ENCODE peak calls at places on chromosomes 3 and 15, in nine cellular contexts. Q is left lung, F is heart left ventricle, U is PC-9, M is PC-3, W is gastrocnemius medialis, Y is right lobe of liver, R is A549, I is adrenal gland. Z is an unnamed sample. For H3K9me3 and H3K4me1, the result is how much of the 10 kb centered on the place peaks cover.

GRCh38 chr3:37198996-37199395 is 24.6 kb upstream of the LRRFIP2 start:
- DNase-seq in I (no peak), F (no peak), U (no peak), R (no peak), Y (no peak), Q (no peak), W (no peak), M (peak), Z (no peak)

GRCh38 chr3:113274959-113275556 is 63.7 kb downstream of the BOC start:
- DNase-seq in M (no peak), W (no peak), F (no peak), Y (no peak), U (no peak), Q (no peak), I (no peak), R (no peak), Z (no peak)

GRCh38 chr15:67037694-67038093 is 27.7 kb upstream of the SMAD3 start:
- DNase-seq in M (no peak), R (no peak), I (no peak), U (no peak), F (no peak), W (no peak), Y (no peak), Q (no peak), Z (no peak)

GRCh38 chr3:101379695-101380376 is 59.5 kb upstream of the IMPG2 start:
- DNase-seq in Y (no peak), I (no peak), U (no peak), Q (no peak), W (no peak), M (no peak), F (no peak), R (no peak), Z (no peak)

GRCh38 chr3:99114565-99115291 is 213.2 kb upstream of the DCBLD2 start:
- DNase-seq in R (peak), W (no peak), I (no peak), M (peak), Y (no peak), Q (no peak), U (no peak), F (no peak), Z (no peak)

GRCh38 chr15:74322558-74323180 is 44.8 kb downstream of the CYP11A1 start:
- DNase-seq in F (peak), U (peak), W (peak), I (peak), Q (peak), Y (peak), R (peak), M (peak), Z (no peak)

GRCh38 chr15:80739919-80740318 is 39.3 kb upstream of the CEMIP start:
- DNase-seq in Q (no peak), Y (no peak), R (no peak), M (no peak), U (peak), I (no peak), W (no peak), F (no peak), Z (no peak)

GRCh38 chr3:161914703-161915102 is 418.1 kb downstream of the OTOL1 start:
- DNase-seq in M (peak), W (no peak), Y (no peak), R (peak), Q (no peak), U (no peak), F (peak), I (peak), Z (no peak)

GRCh38 chr3:48680811-48681540 is 4.7 kb downstream of the NCKIPSD start:
- DNase-seq in Q (no peak), I (no peak), Y (no peak), F (no peak), M (no peak), W (no peak), R (no peak), U (no peak), Z (no peak)

GRCh38 chr3:55012091-55012490 is 84.2 kb upstream of the LRTM1 start:
- DNase-seq in M (no peak), Y (no peak), W (no peak), Q (no peak), R (no peak), F (no peak), I (no peak), U (no peak), Z (no peak)

GRCh38 chr3:129028866-129029265 is 27.8 kb downstream of the EFCC1 start:
- DNase-seq in I (no peak), U (no peak), Y (no peak), W (no peak), M (no peak), F (no peak), R (no peak), Q (no peak), Z (no peak)

GRCh38 chr3:81758275-81758674 is 3.2 kb downstream of the GBE1 start:
- DNase-seq in R (no peak), F (no peak), I (no peak), W (no peak), U (no peak), M (peak), Y (no peak), Q (no peak), Z (no peak)

GRCh38 chr15:40925495-40925862 is 3.7 kb upstream of the DLL4 start:
- DNase-seq in W (no peak), Q (no peak), Y (no peak), I (no peak), M (no peak), U (no peak), R (no peak), F (no peak), Z (no peak)

GRCh38 chr3:128698211-128699011 is 27.6 kb upstream of the RAB7A start:
- DNase-seq in I (peak), Y (peak), M (peak), R (peak), U (peak), W (no peak), Q (peak), F (peak), Z (no peak)

GRCh38 chr3:15796771-15797599 is 794 bp downstream of the ANKRD28 start:
- DNase-seq in F (no peak), Q (no peak), Y (no peak), I (peak), U (peak), M (peak), W (no peak), R (peak), Z (no peak)

GRCh38 chr15:29451201-29451781 is 181.7 kb upstream of the NSMCE3 start:
- DNase-seq in F (no peak), W (no peak), U (no peak), Y (no peak), I (peak), M (peak), Q (no peak), R (peak), Z (no peak)

GRCh38 chr3:114308830-114309229 is 15.0 kb downstream of the TIGIT start:
- DNase-seq in M (no peak), W (no peak), R (no peak), F (no peak), Q (no peak), Y (no peak), U (no peak), I (no peak), Z (no peak)

GRCh38 chr15:35630570-35630969 is 84.6 kb upstream of the DPH6 start:
- DNase-seq in R (no peak), F (peak), W (peak), Q (no peak), I (no peak), Y (peak), U (peak), M (no peak), Z (no peak)

GRCh38 chr15:63042879-63043340 is 363 bp downstream of the TPM1 start:
- DNase-seq in F (no peak), R (no peak), M (no peak), U (no peak), Q (no peak), I (no peak), Y (no peak), W (no peak), Z (no peak)

GRCh38 chr3:64264491-64265109 is 39.3 kb upstream of the PRICKLE2 start:
- DNase-seq in W (no peak), Y (no peak), R (peak), Q (no peak), U (no peak), M (peak), F (no peak), I (no peak), Z (no peak)

GRCh38 chr15:31270767-31271166 is 55.9 kb upstream of the KLF13 start:
- DNase-seq in Y (no peak), Q (peak), M (no peak), W (no peak), F (peak), R (no peak), I (peak), U (no peak), Z (peak)

GRCh38 chr3:107690522-107691138 is 167.9 kb downstream of the BBX start:
- DNase-seq in R (peak), Q (no peak), F (no peak), M (peak), U (peak), W (no peak), I (no peak), Y (no peak), Z (no peak)

GRCh38 chr3:48420561-48420960 is 9.3 kb downstream of the PLXNB1 start:
- DNase-seq in Q (no peak), R (no peak), M (no peak), F (no peak), I (no peak), Y (no peak), U (no peak), W (no peak), Z (no peak)

GRCh38 chr3:175456496-175456895 is 597.4 kb downstream of the NAALADL2 start:
- DNase-seq in R (no peak), I (no peak), U (no peak), F (no peak), Q (no peak), Y (no peak), W (no peak), M (peak), Z (no peak)

GRCh38 chr15:65818927-65819562 is 27.0 kb upstream of the DENND4A start:
- DNase-seq in M (no peak), I (no peak), W (no peak), F (no peak), Q (no peak), Y (no peak), R (no peak), U (no peak), Z (no peak)

GRCh38 chr3:192935441-192935840 is 17.8 kb upstream of the MB21D2 start:
- DNase-seq in Y (no peak), R (no peak), I (no peak), Q (no peak), M (no peak), W (no peak), F (no peak), U (no peak), Z (no peak)

GRCh38 chr15:31439328-31439727 is 112.7 kb downstream of the KLF13 start:
- DNase-seq in Y (no peak), M (peak), U (no peak), F (no peak), Q (no peak), R (peak), W (no peak), I (no peak), Z (no peak)

GRCh38 chr3:168049366-168049974 is 46.3 kb downstream of the GOLIM4 start:
- DNase-seq in Q (no peak), M (no peak), Y (no peak), F (no peak), W (no peak), U (no peak), I (no peak), R (no peak), Z (no peak)

GRCh38 chr3:37751967-37752660 is 109.6 kb upstream of the CTDSPL start:
- DNase-seq in R (no peak), M (peak), W (no peak), Y (no peak), U (no peak), Q (no peak), I (no peak), F (no peak), Z (no peak)

GRCh38 chr3:113221703-113222257 is 10.4 kb downstream of the BOC start:
- DNase-seq in R (no peak), W (no peak), Y (no peak), Q (no peak), M (no peak), I (no peak), U (no peak), F (no peak), Z (peak)

GRCh38 chr3:37973250-37974054 is 17.1 kb upstream of the VILL start:
- DNase-seq in F (no peak), W (no peak), Y (no peak), Q (no peak), R (peak), I (no peak), U (no peak), M (no peak), Z (no peak)

GRCh38 chr3:44948239-44948638 is 27.7 kb downstream of the ZDHHC3 start:
- DNase-seq in F (no peak), M (no peak), I (no peak), U (no peak), Y (no peak), W (no peak), Q (no peak), R (no peak), Z (no peak)

GRCh38 chr3:81485444-81485865 is 276.0 kb downstream of the GBE1 start:
- DNase-seq in I (peak), W (no peak), M (peak), Q (no peak), Y (no peak), F (no peak), R (no peak), U (no peak), Z (no peak)

GRCh38 chr3:185236969-185237368 is 16.9 kb downstream of the EHHADH start:
- DNase-seq in U (no peak), F (no peak), Q (no peak), Y (no peak), M (no peak), I (no peak), R (no peak), W (no peak), Z (no peak)

GRCh38 chr3:185233328-185233727 is 20.5 kb downstream of the EHHADH start:
- DNase-seq in M (no peak), F (no peak), W (no peak), U (no peak), Q (no peak), R (no peak), Y (no peak), I (no peak), Z (no peak)
- H3K9me3 ChIP-seq in M (under half), F (under half), W (under half), U (under half), Q (under half), R (under half), Y (under half), I (under half), Z (under half)

GRCh38 chr3:71532639-71533395 is 50.7 kb downstream of the FOXP1 start:
- DNase-seq in I (no peak), U (peak), M (peak), Y (no peak), W (no peak), Q (no peak), F (peak), R (peak), Z (no peak)

GRCh38 chr3:71525376-71525775 is 58.2 kb downstream of the FOXP1 start:
- DNase-seq in Q (no peak), W (no peak), M (no peak), U (no peak), F (no peak), I (no peak), R (no peak), Y (no peak), Z (no peak)

GRCh38 chr3:71524688-71525087 is 58.8 kb downstream of the FOXP1 start:
- DNase-seq in W (no peak), Y (no peak), R (no peak), F (no peak), M (no peak), Q (no peak), I (no peak), U (no peak), Z (no peak)

GRCh38 chr3:71530903-71531535 is 52.5 kb downstream of the FOXP1 start:
- DNase-seq in Y (no peak), Q (no peak), U (no peak), W (no peak), F (no peak), R (no peak), I (no peak), M (no peak), Z (no peak)

GRCh38 chr3:71528816-71529215 is 54.7 kb downstream of the FOXP1 start:
- DNase-seq in M (no peak), F (no peak), W (no peak), Y (no peak), I (no peak), Q (no peak), R (no peak), U (no peak), Z (no peak)
- H3K4me1 ChIP-seq in M (under half), F (under half), W (under half), Y (under half), I (under half), Q (under half), R (under half), U (under half), Z (under half)

DNA sequence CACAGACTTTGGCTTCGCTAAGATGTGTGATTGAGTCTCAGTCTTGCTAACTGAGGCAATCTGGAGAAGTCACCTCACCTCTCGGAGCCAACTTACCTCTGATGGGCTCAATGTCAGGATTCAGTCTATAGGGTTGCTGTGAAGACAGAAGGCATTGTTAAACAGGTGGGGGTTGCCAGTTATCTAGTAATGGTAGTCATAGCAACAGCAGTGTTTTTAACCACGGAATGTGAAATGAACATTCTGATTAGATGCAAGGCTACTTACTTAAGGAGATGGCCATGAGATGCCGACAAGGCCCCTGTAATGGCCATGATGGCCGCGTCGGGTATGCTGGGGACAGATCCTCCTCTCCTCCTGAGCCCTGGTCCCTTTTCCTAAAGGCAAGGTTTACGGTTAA is 243.1 kb downstream of the GABRG3 start:
- DNase-seq in I (no peak), R (no peak), F (no peak), Q (no peak), W (no peak), Y (no peak), U (no peak), M (no peak), Z (no peak)
- H3K9me3 ChIP-seq in I (under half), R (under half), F (under half), Q (under half), W (under half), Y (under half), U (under half), M (under half), Z (under half)

DNA sequence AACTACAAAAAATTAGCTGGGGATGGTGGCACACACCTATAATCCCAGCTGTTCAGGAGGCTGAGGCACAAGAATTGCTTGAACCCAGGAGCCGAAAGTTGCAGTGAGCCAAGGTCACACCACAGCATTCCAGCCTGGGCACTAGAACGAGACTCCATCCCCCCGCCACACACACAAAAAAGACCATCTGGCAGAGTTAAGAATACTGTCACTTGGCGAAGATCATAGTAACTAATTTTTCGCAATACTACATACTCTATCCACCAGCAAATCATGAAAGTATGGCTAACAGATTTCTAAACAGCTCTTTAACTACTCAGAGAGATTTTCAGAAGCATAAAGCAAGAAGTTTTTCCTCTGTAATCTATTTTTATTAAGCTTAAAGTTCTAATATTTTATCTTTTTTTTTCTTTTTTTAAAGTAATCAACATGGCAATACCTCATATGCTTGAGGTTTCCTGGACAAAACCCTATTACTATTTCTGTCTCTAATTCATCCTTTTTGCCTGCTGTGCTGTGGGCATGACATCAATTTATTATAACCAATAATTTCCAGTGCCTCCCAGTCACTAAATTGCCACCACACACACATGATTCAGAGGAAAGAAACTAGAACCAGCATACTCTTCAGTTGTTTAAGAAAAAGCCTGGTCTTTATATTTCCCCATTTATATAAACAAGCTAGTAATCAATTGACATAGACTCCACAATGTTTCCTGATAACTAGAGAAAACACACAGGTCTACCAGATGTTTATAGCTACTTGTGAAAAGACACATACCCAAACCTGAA is 46.9 kb downstream of the CHSY1 start:
- DNase-seq in I (no peak), U (no peak), M (no peak), F (no peak), R (no peak), Y (no peak), Q (no peak), W (no peak), Z (no peak)
- H3K4me1 ChIP-seq in I (under half), U (under half), M (under half), F (half or more), R (under half), Y (under half), Q (under half), W (under half), Z (half or more)

DNA sequence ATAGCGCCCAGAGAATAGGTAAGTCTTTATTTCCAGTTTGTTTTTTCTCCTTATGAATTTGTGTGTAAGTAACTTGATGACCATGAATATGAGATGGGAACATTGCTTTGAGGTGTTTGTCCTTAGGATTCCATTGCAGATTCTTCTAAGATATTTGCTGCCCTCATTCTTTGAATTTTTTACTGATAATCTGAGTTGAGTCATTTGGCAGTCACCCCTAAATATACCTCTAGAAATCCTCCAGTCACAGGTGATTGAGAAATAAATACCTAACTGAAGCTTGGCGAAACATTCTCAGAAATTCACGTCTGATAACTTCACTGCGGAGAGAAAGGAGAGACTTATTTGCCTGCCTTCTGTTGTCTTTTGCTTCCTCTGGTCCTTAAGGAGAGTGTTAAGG is 345.5 kb downstream of the SQOR start:
- DNase-seq in Q (no peak), Y (no peak), R (no peak), F (no peak), M (peak), W (no peak), U (peak), I (no peak), Z (no peak)
- H3K9me3 ChIP-seq in Q (under half), Y (under half), R (under half), F (under half), M (under half), W (under half), U (under half), I (under half), Z (under half)

Z was measured in esophagus muscularis mucosa.